ENCODE peak calls at places on chromosome 19, in four cellular contexts. One of them, this sample, is unnamed.

GRCh38 chr19:38059897-38060296 is 152.9 kb downstream of the SIPA1L3 start:
- DNase-seq in naive thymus-derived CD4-positive, alpha-beta T cell: peak; percentile 19
- DNase-seq in WTC11: no peak
- DNase-seq in hepatic stellate cell: no peak
- DNase-seq in this sample: no peak

GRCh38 chr19:45251452-45252354 is 632 bp downstream of the MARK4 start:
- DNase-seq in hepatic stellate cell: peak; percentile 66
- DNase-seq in WTC11: peak; percentile 42
- DNase-seq in naive thymus-derived CD4-positive, alpha-beta T cell: peak; percentile 26
- DNase-seq in this sample: peak; percentile 67

GRCh38 chr19:51066393-51066792 is 1.5 kb upstream of the KLK13 start:
- DNase-seq in WTC11: no peak
- DNase-seq in hepatic stellate cell: no peak
- DNase-seq in naive thymus-derived CD4-positive, alpha-beta T cell: no peak
- DNase-seq in this sample: no peak

GRCh38 chr19:48611872-48612271 is 3.0 kb downstream of the FAM83E start:
- DNase-seq in WTC11: no peak
- DNase-seq in naive thymus-derived CD4-positive, alpha-beta T cell: no peak
- DNase-seq in hepatic stellate cell: no peak
- DNase-seq in this sample: no peak

GRCh38 chr19:48123907-48124675 is 13.5 kb upstream of the PLA2G4C start:
- DNase-seq in WTC11: no peak
- DNase-seq in hepatic stellate cell: no peak
- DNase-seq in naive thymus-derived CD4-positive, alpha-beta T cell: no peak
- DNase-seq in this sample: no peak

GRCh38 chr19:2330632-2331284 is 2.3 kb downstream of the SPPL2B start:
- DNase-seq in hepatic stellate cell: no peak
- DNase-seq in WTC11: no peak
- DNase-seq in naive thymus-derived CD4-positive, alpha-beta T cell: no peak
- DNase-seq in this sample: no peak

GRCh38 chr19:33902802-33903488 is 106.3 kb downstream of the KCTD15 start:
- DNase-seq in WTC11: no peak
- DNase-seq in naive thymus-derived CD4-positive, alpha-beta T cell: no peak
- DNase-seq in hepatic stellate cell: no peak
- DNase-seq in this sample: no peak

GRCh38 chr19:17873661-17874422 is 2.1 kb downstream of the SLC5A5 start:
- DNase-seq in WTC11: peak; percentile 88
- DNase-seq in naive thymus-derived CD4-positive, alpha-beta T cell: peak; percentile 63
- DNase-seq in hepatic stellate cell: no peak
- DNase-seq in this sample: peak; percentile 89

GRCh38 chr19:29683009-29683408 is 17.7 kb downstream of the PLEKHF1 start:
- DNase-seq in WTC11: no peak
- DNase-seq in hepatic stellate cell: no peak
- DNase-seq in naive thymus-derived CD4-positive, alpha-beta T cell: no peak
- DNase-seq in this sample: no peak

GRCh38 chr19:53102186-53102585 is 1.0 kb downstream of the ZNF160 start:
- DNase-seq in hepatic stellate cell: peak; percentile 26
- DNase-seq in naive thymus-derived CD4-positive, alpha-beta T cell: no peak
- DNase-seq in WTC11: no peak
- DNase-seq in this sample: peak; percentile 50

GRCh38 chr19:38803543-38803942 is 9.2 kb downstream of the LGALS4 start:
- DNase-seq in naive thymus-derived CD4-positive, alpha-beta T cell: no peak
- DNase-seq in WTC11: no peak
- DNase-seq in hepatic stellate cell: no peak
- DNase-seq in this sample: no peak

GRCh38 chr19:30371157-30371845 is 883 bp upstream of the ZNF536 start:
- DNase-seq in WTC11: no peak
- DNase-seq in naive thymus-derived CD4-positive, alpha-beta T cell: no peak
- DNase-seq in hepatic stellate cell: no peak
- DNase-seq in this sample: no peak

GRCh38 chr19:10384580-10384979 is 4.2 kb upstream of the TYK2 start:
- DNase-seq in naive thymus-derived CD4-positive, alpha-beta T cell: no peak
- DNase-seq in hepatic stellate cell: no peak
- DNase-seq in WTC11: no peak
- DNase-seq in this sample: no peak

GRCh38 chr19:52941941-52942370 is 18.7 kb upstream of the ZNF888 start:
- DNase-seq in hepatic stellate cell: no peak
- DNase-seq in naive thymus-derived CD4-positive, alpha-beta T cell: no peak
- DNase-seq in WTC11: peak; percentile 45
- DNase-seq in this sample: peak; percentile 65

GRCh38 chr19:8306235-8307054 is 1.7 kb downstream of the CD320 start:
- DNase-seq in naive thymus-derived CD4-positive, alpha-beta T cell: no peak
- DNase-seq in WTC11: peak; percentile 10
- DNase-seq in hepatic stellate cell: no peak
- DNase-seq in this sample: no peak

GRCh38 chr19:55640043-55640576 is 692 bp upstream of the ZNF580 start:
- DNase-seq in naive thymus-derived CD4-positive, alpha-beta T cell: peak; percentile 75
- DNase-seq in WTC11: peak; percentile 54
- DNase-seq in hepatic stellate cell: peak; percentile 78
- DNase-seq in this sample: no peak

GRCh38 chr19:46984077-46985010 is 35.3 kb upstream of the NPAS1 start:
- DNase-seq in naive thymus-derived CD4-positive, alpha-beta T cell: no peak
- DNase-seq in hepatic stellate cell: peak; percentile 74
- DNase-seq in WTC11: no peak
- DNase-seq in this sample: no peak

GRCh38 chr19:46748325-46749109 is 2.3 kb upstream of the STRN4 start:
- DNase-seq in naive thymus-derived CD4-positive, alpha-beta T cell: peak; percentile 70
- DNase-seq in WTC11: peak; percentile 88
- DNase-seq in hepatic stellate cell: peak; percentile 68
- DNase-seq in this sample: peak; percentile 78

GRCh38 chr19:18401580-18402112 is 4.2 kb upstream of the LRRC25 start:
- DNase-seq in WTC11: no peak
- DNase-seq in hepatic stellate cell: peak; percentile 61
- DNase-seq in naive thymus-derived CD4-positive, alpha-beta T cell: no peak
- DNase-seq in this sample: peak; percentile 53

GRCh38 chr19:51272183-51272817 is 21.4 kb downstream of the SIGLECL1 start:
- DNase-seq in naive thymus-derived CD4-positive, alpha-beta T cell: no peak
- DNase-seq in hepatic stellate cell: no peak
- DNase-seq in WTC11: no peak
- DNase-seq in this sample: no peak

GRCh38 chr19:18833849-18834643 is 2.3 kb downstream of the UPF1 start:
- DNase-seq in hepatic stellate cell: no peak
- DNase-seq in naive thymus-derived CD4-positive, alpha-beta T cell: no peak
- DNase-seq in WTC11: no peak
- DNase-seq in this sample: no peak

GRCh38 chr19:35291916-35292315 is at the start of gene MAG:
- DNase-seq in hepatic stellate cell: no peak
- DNase-seq in WTC11: no peak
- DNase-seq in naive thymus-derived CD4-positive, alpha-beta T cell: no peak
- DNase-seq in this sample: no peak

GRCh38 chr19:28519950-28520861 is 692.7 kb downstream of the UQCRFS1 start:
- DNase-seq in naive thymus-derived CD4-positive, alpha-beta T cell: no peak
- DNase-seq in WTC11: no peak
- DNase-seq in hepatic stellate cell: no peak
- DNase-seq in this sample: no peak

GRCh38 chr19:36605101-36605838 is at the start of gene ZNF382:
- DNase-seq in hepatic stellate cell: peak; percentile 87
- DNase-seq in WTC11: peak; percentile 63
- DNase-seq in naive thymus-derived CD4-positive, alpha-beta T cell: peak; percentile 87
- DNase-seq in this sample: peak; percentile 83

GRCh38 chr19:29573486-29573885 is 32.6 kb upstream of the POP4 start:
- DNase-seq in WTC11: no peak
- DNase-seq in hepatic stellate cell: no peak
- DNase-seq in naive thymus-derived CD4-positive, alpha-beta T cell: no peak
- DNase-seq in this sample: no peak

GRCh38 chr19:410243-410781 is 1.4 kb upstream of the C2CD4C start:
- DNase-seq in WTC11: no peak
- DNase-seq in hepatic stellate cell: no peak
- DNase-seq in naive thymus-derived CD4-positive, alpha-beta T cell: no peak
- DNase-seq in this sample: no peak

GRCh38 chr19:7293795-7294570 is at the start of gene INSR:
- DNase-seq in hepatic stellate cell: peak; percentile 98
- DNase-seq in naive thymus-derived CD4-positive, alpha-beta T cell: peak; percentile 18
- DNase-seq in WTC11: peak; percentile 85
- DNase-seq in this sample: peak; percentile 89

GRCh38 chr19:38046254-38047047 is 139.4 kb downstream of the SIPA1L3 start:
- DNase-seq in WTC11: no peak
- DNase-seq in naive thymus-derived CD4-positive, alpha-beta T cell: no peak
- DNase-seq in hepatic stellate cell: no peak
- DNase-seq in this sample: no peak

This sample was measured in ecto neural progenitor cell.